ENCODE peak calls at places on chromosomes 13 and 19, in five cellular contexts. J is endodermal cell, F is left ventricle myocardium inferior, K is osteoblast, S is lower lobe of right lung. G is an unnamed sample.

GRCh38 chr13:27375686-27376326 is 48.6 kb upstream of the GTF3A start:
- DNase-seq in J (peak), K (peak), S (peak), F (peak), G (peak)

GRCh38 chr13:61531383-61532065 is 115.9 kb upstream of the PCDH20 start:
- DNase-seq in F (no peak), K (no peak), S (no peak), J (no peak), G (no peak)

GRCh38 chr13:112067871-112068305 is 939 bp downstream of the SOX1 start:
- DNase-seq in S (no peak), K (peak), F (no peak), J (peak), G (no peak)

GRCh38 chr19:46478356-46478986 is 7.1 kb upstream of the PNMA8A start:
- DNase-seq in F (no peak), J (peak), S (no peak), K (peak), G (peak)

GRCh38 chr13:111213964-111214726 is 99.0 kb downstream of the ARHGEF7 start:
- DNase-seq in F (no peak), J (no peak), S (peak), K (no peak), G (no peak)

GRCh38 chr19:44738603-44739585 is 9.6 kb upstream of the BCL3 start:
- DNase-seq in F (no peak), S (no peak), K (no peak), J (no peak), G (no peak)

GRCh38 chr19:42229263-42229854 is 9.2 kb downstream of the ZNF526 start:
- DNase-seq in S (no peak), K (peak), J (no peak), F (no peak), G (no peak)

GRCh38 chr13:98363326-98363725 is 186.3 kb upstream of the RNF113B start:
- DNase-seq in K (no peak), F (no peak), J (no peak), S (no peak), G (no peak)

GRCh38 chr19:55373993-55374757 is 2.5 kb upstream of the TMEM190 start:
- DNase-seq in J (peak), K (peak), S (no peak), F (no peak), G (peak)

GRCh38 chr13:43744630-43745029 is 42.1 kb downstream of the ENOX1 start:
- DNase-seq in S (no peak), F (no peak), K (no peak), J (no peak), G (peak)

GRCh38 chr13:41960195-41960699 is 662 bp downstream of the VWA8 start:
- DNase-seq in F (no peak), J (peak), K (peak), S (no peak), G (peak)

GRCh38 chr19:45817725-45818301 is 2.7 kb upstream of the RSPH6A start:
- DNase-seq in K (peak), F (no peak), J (peak), S (no peak), G (no peak)

GRCh38 chr19:6209233-6209632 is 70.5 kb downstream of the MLLT1 start:
- DNase-seq in K (peak), J (peak), S (no peak), F (no peak), G (no peak)

GRCh38 chr13:24745861-24746617 is 17.9 kb upstream of the RNF17 start:
- DNase-seq in J (peak), K (no peak), S (no peak), F (no peak), G (no peak)

GRCh38 chr13:32261567-32261966 is 53.6 kb downstream of the ZAR1L start:
- DNase-seq in S (no peak), K (no peak), J (no peak), F (peak), G (peak)

GRCh38 chr19:31068268-31068667 is 281.0 kb downstream of the TSHZ3 start:
- DNase-seq in K (no peak), S (no peak), J (no peak), F (no peak), G (no peak)

GRCh38 chr19:11365557-11366117 is 8.8 kb upstream of the SWSAP1 start:
- DNase-seq in K (peak), F (no peak), S (no peak), J (no peak), G (no peak)

GRCh38 chr13:98476106-98476505 is 100.8 kb downstream of the STK24 start:
- DNase-seq in S (no peak), K (peak), J (peak), F (no peak), G (no peak)

GRCh38 chr13:95355491-95355890 is 54.2 kb upstream of the ABCC4 start:
- DNase-seq in F (no peak), K (no peak), S (no peak), J (no peak), G (peak)

GRCh38 chr13:71625694-71626093 is 241.3 kb downstream of the DACH1 start:
- DNase-seq in J (no peak), S (no peak), F (no peak), K (no peak), G (peak)

GRCh38 chr19:38978315-38978689 is 2.8 kb upstream of the FBXO17 start:
- DNase-seq in K (no peak), J (no peak), F (no peak), S (no peak), G (no peak)

GRCh38 chr19:51338563-51339312 is 3.2 kb downstream of the VSIG10L start:
- DNase-seq in F (peak), S (peak), K (peak), J (peak), G (peak)

GRCh38 chr19:14972676-14973075 is 7.0 kb downstream of the SLC1A6 start:
- DNase-seq in S (no peak), K (no peak), J (no peak), F (no peak), G (no peak)

DNA sequence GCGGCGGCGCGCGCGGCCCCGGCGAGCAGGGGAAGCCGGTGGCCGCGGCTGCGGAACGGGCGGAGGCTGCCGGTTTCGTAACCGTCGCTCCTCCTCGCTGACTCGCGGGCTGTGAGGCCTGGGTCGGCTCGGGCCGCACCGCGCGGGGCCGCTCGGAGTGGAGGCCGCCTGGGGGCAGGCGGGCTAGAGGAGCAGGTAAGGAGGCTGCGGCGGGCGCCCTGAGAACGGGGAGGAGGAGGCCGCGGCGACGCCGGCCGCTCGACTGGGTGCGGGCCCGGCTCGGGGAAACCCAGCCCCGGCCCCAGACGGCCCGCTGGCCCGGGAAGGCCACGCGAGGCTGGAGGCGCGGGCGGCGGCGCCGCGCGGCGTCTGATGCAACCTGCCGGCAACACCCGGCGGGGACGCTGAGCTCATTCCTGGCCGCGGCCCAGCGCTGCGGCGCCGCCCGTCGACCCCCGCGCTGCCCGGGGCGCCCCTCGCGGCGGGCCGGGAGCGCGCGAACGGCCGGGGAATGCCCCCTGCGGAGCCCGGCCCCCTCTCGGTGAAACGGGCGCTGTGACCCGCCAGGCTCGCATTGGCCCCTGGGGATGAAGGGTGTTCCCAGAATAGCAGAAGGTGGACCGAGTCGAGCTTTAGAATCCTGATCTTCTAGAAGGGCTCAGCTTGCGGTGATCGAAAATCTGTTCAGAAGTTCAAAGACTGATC is at the start of gene CEBPG:
- DNase-seq in F (peak), J (no peak), K (peak), S (peak), G (peak)
- TF ChIP-seq CTCF in F (peak), J (peak), K (no peak), S (peak), G (peak)

DNA sequence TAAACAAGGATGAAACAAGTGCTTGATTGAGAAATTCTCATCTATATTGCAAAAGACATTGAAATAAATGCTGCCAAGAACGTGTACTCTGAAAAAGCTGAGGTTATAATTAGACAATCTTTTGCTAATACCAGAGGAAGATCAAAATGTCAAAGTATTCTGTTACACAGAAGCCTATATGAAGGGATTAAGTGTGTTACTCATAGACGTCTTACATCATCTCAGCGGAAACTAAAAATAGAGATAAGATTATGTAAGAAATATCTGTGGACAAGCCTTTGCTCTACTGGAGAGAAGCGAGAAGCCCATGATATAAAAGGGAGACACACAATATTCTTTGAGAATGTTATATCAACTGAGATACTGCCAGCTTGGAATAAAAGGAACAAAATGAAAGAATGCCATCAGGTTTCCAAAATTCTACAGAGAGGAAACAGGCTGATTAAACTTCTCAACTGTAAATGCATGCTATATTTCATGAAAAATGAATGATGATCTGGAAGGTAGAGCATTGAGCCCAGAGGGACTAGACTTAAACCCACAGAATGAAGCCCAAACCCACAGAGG is 699.0 kb downstream of the GPC5 start:
- DNase-seq in J (no peak), F (no peak), K (no peak), S (no peak), G (peak)
- H3K27ac ChIP-seq in J (no peak), F (no peak), K (no peak), S (no peak), G (no peak)

DNA sequence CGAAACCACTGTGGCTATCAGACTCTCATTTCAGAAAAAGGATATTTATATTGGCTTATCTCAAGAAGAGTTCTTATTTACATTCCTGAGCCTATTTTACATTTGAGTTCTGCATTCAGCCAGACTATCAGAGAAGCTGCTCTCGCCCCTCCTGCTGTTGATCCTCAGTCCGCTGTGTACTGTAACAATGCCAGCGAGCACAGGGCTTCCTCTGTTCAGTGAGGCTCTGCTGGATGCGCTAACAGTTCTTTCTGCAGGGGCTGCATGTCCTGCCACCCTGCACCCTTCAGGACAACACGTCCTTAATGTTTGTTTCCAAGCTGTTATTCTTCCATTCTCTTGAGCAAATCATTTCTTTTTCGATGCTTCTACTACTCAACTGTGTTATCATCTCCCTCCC is 463.7 kb upstream of the SGCG start:
- DNase-seq in F (no peak), K (no peak), J (no peak), S (no peak), G (no peak)
- TF ChIP-seq CTCF in F (no peak), K (no peak), J (no peak), S (no peak), G (no peak)

GRCh38 chr13:96988441-96988840 is 5.8 kb downstream of the OXGR1 start:
- DNase-seq in S (no peak), J (no peak), F (no peak), K (no peak), G (no peak)

GRCh38 chr13:96982672-96983071 is 11.6 kb downstream of the OXGR1 start:
- DNase-seq in J (no peak), F (no peak), S (no peak), K (no peak), G (peak)

DNA sequence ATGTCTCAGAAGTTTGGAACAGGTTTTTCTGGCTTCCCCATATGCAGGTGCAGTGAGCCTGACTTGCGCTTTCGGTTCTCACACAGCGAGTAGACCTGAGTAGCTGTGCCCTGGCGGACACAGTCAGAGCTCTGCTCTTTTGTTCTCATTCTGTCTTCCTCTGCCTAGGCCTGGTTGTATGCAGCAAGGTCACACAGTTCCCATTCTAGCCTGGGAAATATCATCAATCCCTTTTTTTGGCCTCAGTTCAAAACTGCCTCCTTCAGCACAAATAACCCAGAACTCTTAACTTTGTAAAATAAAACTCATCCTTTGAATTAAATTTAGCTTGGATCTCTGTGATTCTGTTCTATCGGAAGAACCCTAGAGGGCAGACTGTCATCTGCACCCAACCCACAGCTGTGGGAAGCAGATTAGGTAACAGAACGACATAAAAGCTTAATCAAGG is 10.2 kb downstream of the OXGR1 start:
- DNase-seq in K (no peak), J (peak), F (no peak), S (peak), G (no peak)
- H3K27ac ChIP-seq in K (no peak), J (no peak), F (peak), S (peak), G (no peak)

GRCh38 chr13:92901739-92902138 is 324.9 kb upstream of the GPC6 start:
- DNase-seq in F (no peak), J (no peak), S (no peak), K (no peak), G (peak)

GRCh38 chr13:92900455-92900854 is 326.2 kb upstream of the GPC6 start:
- DNase-seq in S (no peak), K (no peak), F (no peak), J (no peak), G (no peak)

GRCh38 chr13:92896842-92897241 is 329.8 kb upstream of the GPC6 start:
- DNase-seq in S (no peak), K (no peak), F (no peak), J (peak), G (peak)
- TF ChIP-seq CTCF in S (no peak), K (no peak), F (no peak), J (peak), G (no peak)